ENCODE peak calls at places on chromosomes 11 and 22, in four cellular contexts. W is pancreas, J is HCT116, H is PC-9. Q is an unnamed sample.

GRCh38 chr11:97854877-97855276 is 1165.9 kb upstream of the CNTN5 start:
- DNase-seq in W (no peak), J (no peak), H (no peak), Q (no peak)

GRCh38 chr11:45075519-45075918 is 70.9 kb upstream of the PRDM11 start:
- DNase-seq in W (no peak), J (no peak), H (no peak), Q (no peak)

GRCh38 chr22:31650391-31650790 is 11.6 kb downstream of the PISD start:
- DNase-seq in W (no peak), J (no peak), H (peak; percentile 81), Q (no peak)

GRCh38 chr11:119108151-119108856 is 1.2 kb downstream of the C2CD2L start:
- DNase-seq in W (no peak), J (no peak), H (peak; percentile 99), Q (no peak)

GRCh38 chr11:29005401-29005980 is 897.3 kb downstream of the METTL15 start:
- DNase-seq in W (no peak), J (no peak), H (no peak), Q (no peak)

GRCh38 chr22:34036936-34037335 is 116.7 kb upstream of the LARGE1 start:
- DNase-seq in W (no peak), J (no peak), H (no peak), Q (no peak)

GRCh38 chr11:3146612-3147256 is 18.4 kb downstream of the OSBPL5 start:
- DNase-seq in W (no peak), J (no peak), H (no peak), Q (no peak)

GRCh38 chr22:24244144-24244787 is 616 bp downstream of the GGT5 start:
- DNase-seq in W (no peak), J (no peak), H (no peak), Q (no peak)

GRCh38 chr11:134125507-134125906 is 56.6 kb downstream of the JAM3 start:
- DNase-seq in W (no peak), J (no peak), H (no peak), Q (no peak)

GRCh38 chr11:11537372-11537771 is 84.4 kb downstream of the GALNT18 start:
- DNase-seq in W (no peak), J (no peak), H (no peak), Q (no peak)

GRCh38 chr22:50303848-50304527 is 3.5 kb downstream of the PLXNB2 start:
- DNase-seq in W (peak; percentile 73), J (no peak), H (peak; percentile 94), Q (peak; percentile 49)

GRCh38 chr22:29079218-29079901 is 6.5 kb downstream of the KREMEN1 start:
- DNase-seq in W (no peak), J (no peak), H (no peak), Q (peak; percentile 39)

GRCh38 chr11:2778630-2779498 is 79.1 kb upstream of the KCNQ1OT1 start:
- DNase-seq in W (peak; percentile 94), J (no peak), H (no peak), Q (peak; percentile 58)

GRCh38 chr22:33918676-33919590 is 1.3 kb downstream of the LARGE1 start:
- DNase-seq in W (no peak), J (no peak), H (no peak), Q (no peak)

GRCh38 chr11:117229931-117230285 is 2.0 kb downstream of the PCSK7 start:
- DNase-seq in W (no peak), J (no peak), H (peak; percentile 26), Q (no peak)

GRCh38 chr11:63536669-63537292 is at the start of gene PLAAT4:
- DNase-seq in W (peak; percentile 31), J (no peak), H (no peak), Q (no peak)

GRCh38 chr11:46513934-46514342 is 79.9 kb downstream of the AMBRA1 start:
- DNase-seq in W (no peak), J (no peak), H (no peak), Q (peak; percentile 49)

GRCh38 chr11:8870461-8871282 is 40.3 kb upstream of the AKIP1 start:
- DNase-seq in W (peak; percentile 56), J (peak; percentile 68), H (peak; percentile 53), Q (peak; percentile 45)

GRCh38 chr22:50276143-50276542 is 6.0 kb upstream of the MAPK11 start:
- DNase-seq in W (peak; percentile 77), J (no peak), H (no peak), Q (no peak)

GRCh38 chr11:110728476-110728875 is 16.2 kb upstream of the ARHGAP20 start:
- DNase-seq in W (no peak), J (no peak), H (no peak), Q (no peak)

GRCh38 chr22:27251563-27251962 is 550.0 kb downstream of the MN1 start:
- DNase-seq in W (peak; percentile 54), J (no peak), H (no peak), Q (no peak)

GRCh38 chr22:40276877-40277823 is 69.2 kb upstream of the ADSL start:
- DNase-seq in W (no peak), J (no peak), H (no peak), Q (peak; percentile 67)

GRCh38 chr22:36359172-36359973 is 28.4 kb downstream of the MYH9 start:
- DNase-seq in W (no peak), J (no peak), H (no peak), Q (no peak)

GRCh38 chr11:34149786-34150185 is 44.4 kb downstream of the NAT10 start:
- DNase-seq in W (no peak), J (no peak), H (no peak), Q (no peak)
- TF ChIP-seq CTCF in W (no peak), J (peak; percentile 52), H (peak; percentile 49), Q (peak; percentile 55)

GRCh38 chr11:67371549-67372231 is 1.7 kb downstream of the CLCF1 start:
- DNase-seq in W (no peak), J (no peak), H (no peak), Q (no peak)

GRCh38 chr11:67374571-67375276 is 1.3 kb upstream of the CLCF1 start:
- DNase-seq in W (no peak), J (no peak), H (peak; percentile 82), Q (no peak)

GRCh38 chr11:67372232-67372992 is 986 bp downstream of the CLCF1 start:
- DNase-seq in W (peak; percentile 65), J (no peak), H (no peak), Q (no peak)

GRCh38 chr11:67373916-67374570 is 645 bp upstream of the CLCF1 start:
- DNase-seq in W (peak; percentile 90), J (peak; percentile 93), H (peak; percentile 99), Q (no peak)

DNA sequence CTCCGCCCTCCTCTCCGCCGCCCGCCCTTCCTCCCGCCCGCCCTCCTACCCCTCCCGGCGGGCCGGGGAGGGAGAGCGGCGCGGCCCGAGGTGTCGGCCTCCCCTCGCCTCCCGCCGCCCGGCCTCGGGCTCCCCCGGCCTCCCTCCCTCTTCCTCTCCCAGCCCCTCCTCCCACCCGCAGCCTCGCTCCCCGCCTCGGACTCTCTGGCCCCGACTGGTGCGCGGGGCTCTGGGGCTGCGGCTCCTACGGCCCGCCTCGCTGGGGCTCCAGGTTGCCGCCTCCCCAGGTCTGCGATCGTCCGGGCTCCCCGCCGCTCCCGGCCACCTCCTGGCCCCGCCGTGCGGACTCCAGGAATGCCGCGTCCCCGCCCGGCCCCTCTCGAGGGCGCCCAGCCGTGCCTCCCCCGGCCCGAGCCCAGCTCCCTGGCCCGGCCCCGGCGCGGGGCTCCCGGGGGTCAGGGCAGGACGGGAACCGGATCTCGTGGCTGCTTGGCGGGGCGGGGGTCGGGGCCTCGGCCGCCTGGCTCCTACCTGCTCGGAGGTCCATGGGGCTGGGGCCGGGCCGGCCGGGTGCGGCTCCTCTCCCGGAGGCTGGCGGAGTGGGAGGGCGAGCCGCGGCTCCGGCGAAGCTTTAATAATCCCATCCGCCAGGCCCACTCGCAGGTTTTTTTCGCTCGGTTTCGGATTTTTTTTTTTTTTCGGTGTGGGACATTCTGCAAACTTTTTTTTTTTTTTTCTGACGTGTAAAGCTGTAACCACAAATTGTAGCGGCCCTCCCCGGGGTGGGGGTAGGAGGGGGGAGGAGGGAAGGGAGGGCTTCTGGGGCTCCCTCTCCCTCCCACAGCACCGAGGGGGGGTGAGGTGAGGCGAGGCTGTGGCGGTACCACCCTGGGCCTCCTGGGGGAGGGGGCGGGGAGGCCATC is at the start of gene CLCF1:
- DNase-seq in W (peak; percentile 84), J (no peak), H (peak; percentile 73), Q (no peak)
- H3K4me3 ChIP-seq in W (peak within 1 kb of the TSS; percentile 62), J (peak within 1 kb of the TSS; percentile 83), H (peak within 1 kb of the TSS; percentile 87), Q (peak within 1 kb of the TSS; percentile 49)

GRCh38 chr11:84722583-84723108 is 904.5 kb downstream of the DLG2 start:
- DNase-seq in W (no peak), J (no peak), H (no peak), Q (no peak)
- TF ChIP-seq CTCF in W (no peak), J (no peak), H (no peak), Q (peak; percentile 37)

GRCh38 chr22:46077669-46078099 is 72.6 kb upstream of the PPARA start:
- DNase-seq in W (peak; percentile 30), J (no peak), H (no peak), Q (no peak)
- H3K4me3 ChIP-seq in W (no peak overlapping the region), J (peak overlapping the region; percentile 90), H (no peak overlapping the region), Q (peak overlapping the region; percentile 95)

Q was measured in LNCaP clone FGC.